ENCODE peak calls at places on chromosomes 5 and 9, in seven cellular contexts. One of them, this sample, is unnamed.

GRCh38 chr9:137299938-137300337 is 2.1 kb downstream of the NRARP start:
- DNase-seq in stimulated activated CD4-positive, alpha-beta T cell treated with anti-CD3 and anti-CD28 coated beads, Interleukin-4, amount 100 ng/mL, for 1 hour: no peak
- DNase-seq in trophoblast cell: no peak
- DNase-seq in stimulated activated CD8-positive, alpha-beta memory T cell treated with anti-CD3 and anti-CD28 coated beads, Interleukin-15, amount 100 ng/mL, for 24 hours: no peak
- DNase-seq in CD4-positive, alpha-beta T cell: no peak
- DNase-seq in memory B cell: no peak
- DNase-seq in activated effector memory CD4-positive, alpha-beta T cell treated with anti-CD3 and anti-CD28 coated beads, Interleukin-2, amount 50 U/mL, for 16 hours: no peak
- DNase-seq in this sample: no peak

GRCh38 chr5:34657550-34657921 is 1.4 kb downstream of the RAI14 start:
- DNase-seq in stimulated activated CD4-positive, alpha-beta T cell treated with anti-CD3 and anti-CD28 coated beads, Interleukin-4, amount 100 ng/mL, for 1 hour: no peak
- DNase-seq in trophoblast cell: peak; percentile 57
- DNase-seq in stimulated activated CD8-positive, alpha-beta memory T cell treated with anti-CD3 and anti-CD28 coated beads, Interleukin-15, amount 100 ng/mL, for 24 hours: no peak
- DNase-seq in CD4-positive, alpha-beta T cell: no peak
- DNase-seq in memory B cell: no peak
- DNase-seq in activated effector memory CD4-positive, alpha-beta T cell treated with anti-CD3 and anti-CD28 coated beads, Interleukin-2, amount 50 U/mL, for 16 hours: no peak
- DNase-seq in this sample: no peak

GRCh38 chr9:70034292-70034711 is 9.3 kb upstream of the MAMDC2 start:
- DNase-seq in stimulated activated CD4-positive, alpha-beta T cell treated with anti-CD3 and anti-CD28 coated beads, Interleukin-4, amount 100 ng/mL, for 1 hour: no peak
- DNase-seq in trophoblast cell: no peak
- DNase-seq in stimulated activated CD8-positive, alpha-beta memory T cell treated with anti-CD3 and anti-CD28 coated beads, Interleukin-15, amount 100 ng/mL, for 24 hours: no peak
- DNase-seq in CD4-positive, alpha-beta T cell: no peak
- DNase-seq in memory B cell: no peak
- DNase-seq in activated effector memory CD4-positive, alpha-beta T cell treated with anti-CD3 and anti-CD28 coated beads, Interleukin-2, amount 50 U/mL, for 16 hours: no peak
- DNase-seq in this sample: no peak

GRCh38 chr5:28984642-28985041 is 1946.3 kb upstream of the CDH9 start:
- DNase-seq in stimulated activated CD4-positive, alpha-beta T cell treated with anti-CD3 and anti-CD28 coated beads, Interleukin-4, amount 100 ng/mL, for 1 hour: no peak
- DNase-seq in trophoblast cell: no peak
- DNase-seq in stimulated activated CD8-positive, alpha-beta memory T cell treated with anti-CD3 and anti-CD28 coated beads, Interleukin-15, amount 100 ng/mL, for 24 hours: no peak
- DNase-seq in CD4-positive, alpha-beta T cell: no peak
- DNase-seq in memory B cell: no peak
- DNase-seq in activated effector memory CD4-positive, alpha-beta T cell treated with anti-CD3 and anti-CD28 coated beads, Interleukin-2, amount 50 U/mL, for 16 hours: no peak
- DNase-seq in this sample: no peak

GRCh38 chr5:135307143-135307903 is 91.7 kb downstream of the MACROH2A1 start:
- DNase-seq in stimulated activated CD4-positive, alpha-beta T cell treated with anti-CD3 and anti-CD28 coated beads, Interleukin-4, amount 100 ng/mL, for 1 hour: no peak
- DNase-seq in trophoblast cell: no peak
- DNase-seq in stimulated activated CD8-positive, alpha-beta memory T cell treated with anti-CD3 and anti-CD28 coated beads, Interleukin-15, amount 100 ng/mL, for 24 hours: no peak
- DNase-seq in CD4-positive, alpha-beta T cell: no peak
- DNase-seq in memory B cell: no peak
- DNase-seq in activated effector memory CD4-positive, alpha-beta T cell treated with anti-CD3 and anti-CD28 coated beads, Interleukin-2, amount 50 U/mL, for 16 hours: peak; percentile 55
- DNase-seq in this sample: no peak

GRCh38 chr9:20784196-20784595 is 100.1 kb downstream of the FOCAD start:
- DNase-seq in stimulated activated CD4-positive, alpha-beta T cell treated with anti-CD3 and anti-CD28 coated beads, Interleukin-4, amount 100 ng/mL, for 1 hour: no peak
- DNase-seq in trophoblast cell: no peak
- DNase-seq in stimulated activated CD8-positive, alpha-beta memory T cell treated with anti-CD3 and anti-CD28 coated beads, Interleukin-15, amount 100 ng/mL, for 24 hours: no peak
- DNase-seq in CD4-positive, alpha-beta T cell: no peak
- DNase-seq in memory B cell: no peak
- DNase-seq in activated effector memory CD4-positive, alpha-beta T cell treated with anti-CD3 and anti-CD28 coated beads, Interleukin-2, amount 50 U/mL, for 16 hours: no peak
- DNase-seq in this sample: no peak

GRCh38 chr9:72025956-72026355 is 34.5 kb downstream of the C9orf57 start:
- DNase-seq in stimulated activated CD4-positive, alpha-beta T cell treated with anti-CD3 and anti-CD28 coated beads, Interleukin-4, amount 100 ng/mL, for 1 hour: no peak
- DNase-seq in trophoblast cell: no peak
- DNase-seq in stimulated activated CD8-positive, alpha-beta memory T cell treated with anti-CD3 and anti-CD28 coated beads, Interleukin-15, amount 100 ng/mL, for 24 hours: no peak
- DNase-seq in CD4-positive, alpha-beta T cell: no peak
- DNase-seq in memory B cell: no peak
- DNase-seq in activated effector memory CD4-positive, alpha-beta T cell treated with anti-CD3 and anti-CD28 coated beads, Interleukin-2, amount 50 U/mL, for 16 hours: no peak
- DNase-seq in this sample: no peak

GRCh38 chr5:133293953-133294352 is 242.1 kb downstream of the HSPA4 start:
- DNase-seq in stimulated activated CD4-positive, alpha-beta T cell treated with anti-CD3 and anti-CD28 coated beads, Interleukin-4, amount 100 ng/mL, for 1 hour: no peak
- DNase-seq in trophoblast cell: no peak
- DNase-seq in stimulated activated CD8-positive, alpha-beta memory T cell treated with anti-CD3 and anti-CD28 coated beads, Interleukin-15, amount 100 ng/mL, for 24 hours: no peak
- DNase-seq in CD4-positive, alpha-beta T cell: no peak
- DNase-seq in memory B cell: no peak
- DNase-seq in activated effector memory CD4-positive, alpha-beta T cell treated with anti-CD3 and anti-CD28 coated beads, Interleukin-2, amount 50 U/mL, for 16 hours: no peak
- DNase-seq in this sample: no peak

GRCh38 chr5:145787001-145787400 is 48.1 kb downstream of the PRELID2 start:
- DNase-seq in stimulated activated CD4-positive, alpha-beta T cell treated with anti-CD3 and anti-CD28 coated beads, Interleukin-4, amount 100 ng/mL, for 1 hour: no peak
- DNase-seq in trophoblast cell: peak; percentile 68
- DNase-seq in stimulated activated CD8-positive, alpha-beta memory T cell treated with anti-CD3 and anti-CD28 coated beads, Interleukin-15, amount 100 ng/mL, for 24 hours: no peak
- DNase-seq in CD4-positive, alpha-beta T cell: no peak
- DNase-seq in memory B cell: no peak
- DNase-seq in activated effector memory CD4-positive, alpha-beta T cell treated with anti-CD3 and anti-CD28 coated beads, Interleukin-2, amount 50 U/mL, for 16 hours: no peak
- DNase-seq in this sample: no peak

GRCh38 chr5:88658005-88658404 is 225.0 kb downstream of the MEF2C start:
- DNase-seq in stimulated activated CD4-positive, alpha-beta T cell treated with anti-CD3 and anti-CD28 coated beads, Interleukin-4, amount 100 ng/mL, for 1 hour: no peak
- DNase-seq in trophoblast cell: no peak
- DNase-seq in stimulated activated CD8-positive, alpha-beta memory T cell treated with anti-CD3 and anti-CD28 coated beads, Interleukin-15, amount 100 ng/mL, for 24 hours: no peak
- DNase-seq in CD4-positive, alpha-beta T cell: no peak
- DNase-seq in memory B cell: no peak
- DNase-seq in activated effector memory CD4-positive, alpha-beta T cell treated with anti-CD3 and anti-CD28 coated beads, Interleukin-2, amount 50 U/mL, for 16 hours: no peak
- DNase-seq in this sample: no peak

GRCh38 chr9:91930475-91930874 is 19.6 kb downstream of the ROR2 start:
- DNase-seq in stimulated activated CD4-positive, alpha-beta T cell treated with anti-CD3 and anti-CD28 coated beads, Interleukin-4, amount 100 ng/mL, for 1 hour: no peak
- DNase-seq in trophoblast cell: no peak
- DNase-seq in stimulated activated CD8-positive, alpha-beta memory T cell treated with anti-CD3 and anti-CD28 coated beads, Interleukin-15, amount 100 ng/mL, for 24 hours: no peak
- DNase-seq in CD4-positive, alpha-beta T cell: no peak
- DNase-seq in memory B cell: no peak
- DNase-seq in activated effector memory CD4-positive, alpha-beta T cell treated with anti-CD3 and anti-CD28 coated beads, Interleukin-2, amount 50 U/mL, for 16 hours: no peak
- DNase-seq in this sample: no peak

GRCh38 chr9:34547960-34548603 is 25.3 kb upstream of the ENHO start:
- DNase-seq in stimulated activated CD4-positive, alpha-beta T cell treated with anti-CD3 and anti-CD28 coated beads, Interleukin-4, amount 100 ng/mL, for 1 hour: peak; percentile 43
- DNase-seq in trophoblast cell: peak; percentile 55
- DNase-seq in stimulated activated CD8-positive, alpha-beta memory T cell treated with anti-CD3 and anti-CD28 coated beads, Interleukin-15, amount 100 ng/mL, for 24 hours: no peak
- DNase-seq in CD4-positive, alpha-beta T cell: no peak
- DNase-seq in memory B cell: no peak
- DNase-seq in activated effector memory CD4-positive, alpha-beta T cell treated with anti-CD3 and anti-CD28 coated beads, Interleukin-2, amount 50 U/mL, for 16 hours: peak; percentile 71
- DNase-seq in this sample: peak; percentile 60

GRCh38 chr5:133506165-133506564 is 106.2 kb downstream of the FSTL4 start:
- DNase-seq in stimulated activated CD4-positive, alpha-beta T cell treated with anti-CD3 and anti-CD28 coated beads, Interleukin-4, amount 100 ng/mL, for 1 hour: no peak
- DNase-seq in trophoblast cell: no peak
- DNase-seq in stimulated activated CD8-positive, alpha-beta memory T cell treated with anti-CD3 and anti-CD28 coated beads, Interleukin-15, amount 100 ng/mL, for 24 hours: no peak
- DNase-seq in CD4-positive, alpha-beta T cell: no peak
- DNase-seq in memory B cell: no peak
- DNase-seq in activated effector memory CD4-positive, alpha-beta T cell treated with anti-CD3 and anti-CD28 coated beads, Interleukin-2, amount 50 U/mL, for 16 hours: no peak
- DNase-seq in this sample: no peak

GRCh38 chr9:73042155-73042554 is 89.3 kb upstream of the ALDH1A1 start:
- DNase-seq in stimulated activated CD4-positive, alpha-beta T cell treated with anti-CD3 and anti-CD28 coated beads, Interleukin-4, amount 100 ng/mL, for 1 hour: no peak
- DNase-seq in trophoblast cell: no peak
- DNase-seq in stimulated activated CD8-positive, alpha-beta memory T cell treated with anti-CD3 and anti-CD28 coated beads, Interleukin-15, amount 100 ng/mL, for 24 hours: no peak
- DNase-seq in CD4-positive, alpha-beta T cell: no peak
- DNase-seq in memory B cell: no peak
- DNase-seq in activated effector memory CD4-positive, alpha-beta T cell treated with anti-CD3 and anti-CD28 coated beads, Interleukin-2, amount 50 U/mL, for 16 hours: no peak
- DNase-seq in this sample: no peak

GRCh38 chr9:131277673-131278420 is 1.5 kb upstream of the FAM78A start:
- DNase-seq in stimulated activated CD4-positive, alpha-beta T cell treated with anti-CD3 and anti-CD28 coated beads, Interleukin-4, amount 100 ng/mL, for 1 hour: peak; percentile 72
- DNase-seq in trophoblast cell: peak; percentile 80
- DNase-seq in stimulated activated CD8-positive, alpha-beta memory T cell treated with anti-CD3 and anti-CD28 coated beads, Interleukin-15, amount 100 ng/mL, for 24 hours: no peak
- DNase-seq in CD4-positive, alpha-beta T cell: peak; percentile 55
- DNase-seq in memory B cell: peak; percentile 50
- DNase-seq in activated effector memory CD4-positive, alpha-beta T cell treated with anti-CD3 and anti-CD28 coated beads, Interleukin-2, amount 50 U/mL, for 16 hours: peak; percentile 89
- DNase-seq in this sample: peak; percentile 71

GRCh38 chr5:43711496-43711895 is 108.5 kb downstream of the NNT start:
- DNase-seq in stimulated activated CD4-positive, alpha-beta T cell treated with anti-CD3 and anti-CD28 coated beads, Interleukin-4, amount 100 ng/mL, for 1 hour: no peak
- DNase-seq in trophoblast cell: peak; percentile 42
- DNase-seq in stimulated activated CD8-positive, alpha-beta memory T cell treated with anti-CD3 and anti-CD28 coated beads, Interleukin-15, amount 100 ng/mL, for 24 hours: no peak
- DNase-seq in CD4-positive, alpha-beta T cell: no peak
- DNase-seq in memory B cell: no peak
- DNase-seq in activated effector memory CD4-positive, alpha-beta T cell treated with anti-CD3 and anti-CD28 coated beads, Interleukin-2, amount 50 U/mL, for 16 hours: no peak
- DNase-seq in this sample: no peak

GRCh38 chr9:36101916-36102741 is 34.4 kb upstream of the GLIPR2 start:
- DNase-seq in stimulated activated CD4-positive, alpha-beta T cell treated with anti-CD3 and anti-CD28 coated beads, Interleukin-4, amount 100 ng/mL, for 1 hour: no peak
- DNase-seq in trophoblast cell: peak; percentile 97
- DNase-seq in stimulated activated CD8-positive, alpha-beta memory T cell treated with anti-CD3 and anti-CD28 coated beads, Interleukin-15, amount 100 ng/mL, for 24 hours: no peak
- DNase-seq in CD4-positive, alpha-beta T cell: no peak
- DNase-seq in memory B cell: no peak
- DNase-seq in activated effector memory CD4-positive, alpha-beta T cell treated with anti-CD3 and anti-CD28 coated beads, Interleukin-2, amount 50 U/mL, for 16 hours: no peak
- DNase-seq in this sample: no peak

GRCh38 chr9:27108981-27109541 is at the start of gene TEK:
- DNase-seq in stimulated activated CD4-positive, alpha-beta T cell treated with anti-CD3 and anti-CD28 coated beads, Interleukin-4, amount 100 ng/mL, for 1 hour: no peak
- DNase-seq in trophoblast cell: peak; percentile 21
- DNase-seq in stimulated activated CD8-positive, alpha-beta memory T cell treated with anti-CD3 and anti-CD28 coated beads, Interleukin-15, amount 100 ng/mL, for 24 hours: no peak
- DNase-seq in CD4-positive, alpha-beta T cell: no peak
- DNase-seq in memory B cell: no peak
- DNase-seq in activated effector memory CD4-positive, alpha-beta T cell treated with anti-CD3 and anti-CD28 coated beads, Interleukin-2, amount 50 U/mL, for 16 hours: no peak
- DNase-seq in this sample: no peak

GRCh38 chr9:131982683-131983239 is 96.9 kb downstream of the MED27 start:
- DNase-seq in stimulated activated CD4-positive, alpha-beta T cell treated with anti-CD3 and anti-CD28 coated beads, Interleukin-4, amount 100 ng/mL, for 1 hour: no peak
- DNase-seq in trophoblast cell: no peak
- DNase-seq in stimulated activated CD8-positive, alpha-beta memory T cell treated with anti-CD3 and anti-CD28 coated beads, Interleukin-15, amount 100 ng/mL, for 24 hours: no peak
- DNase-seq in CD4-positive, alpha-beta T cell: no peak
- DNase-seq in memory B cell: no peak
- DNase-seq in activated effector memory CD4-positive, alpha-beta T cell treated with anti-CD3 and anti-CD28 coated beads, Interleukin-2, amount 50 U/mL, for 16 hours: no peak
- DNase-seq in this sample: no peak

GRCh38 chr5:157022002-157022401 is 36.9 kb downstream of the HAVCR1 start:
- DNase-seq in stimulated activated CD4-positive, alpha-beta T cell treated with anti-CD3 and anti-CD28 coated beads, Interleukin-4, amount 100 ng/mL, for 1 hour: no peak
- DNase-seq in trophoblast cell: no peak
- DNase-seq in stimulated activated CD8-positive, alpha-beta memory T cell treated with anti-CD3 and anti-CD28 coated beads, Interleukin-15, amount 100 ng/mL, for 24 hours: no peak
- DNase-seq in CD4-positive, alpha-beta T cell: no peak
- DNase-seq in memory B cell: no peak
- DNase-seq in activated effector memory CD4-positive, alpha-beta T cell treated with anti-CD3 and anti-CD28 coated beads, Interleukin-2, amount 50 U/mL, for 16 hours: no peak
- DNase-seq in this sample: no peak

GRCh38 chr9:107286057-107286456 is 3.0 kb downstream of the RAD23B start:
- DNase-seq in stimulated activated CD4-positive, alpha-beta T cell treated with anti-CD3 and anti-CD28 coated beads, Interleukin-4, amount 100 ng/mL, for 1 hour: no peak
- DNase-seq in trophoblast cell: peak; percentile 49
- DNase-seq in stimulated activated CD8-positive, alpha-beta memory T cell treated with anti-CD3 and anti-CD28 coated beads, Interleukin-15, amount 100 ng/mL, for 24 hours: no peak
- DNase-seq in CD4-positive, alpha-beta T cell: no peak
- DNase-seq in memory B cell: no peak
- DNase-seq in activated effector memory CD4-positive, alpha-beta T cell treated with anti-CD3 and anti-CD28 coated beads, Interleukin-2, amount 50 U/mL, for 16 hours: no peak
- DNase-seq in this sample: no peak

GRCh38 chr5:114319236-114319635 is 42.6 kb upstream of the KCNN2 start:
- DNase-seq in stimulated activated CD4-positive, alpha-beta T cell treated with anti-CD3 and anti-CD28 coated beads, Interleukin-4, amount 100 ng/mL, for 1 hour: no peak
- DNase-seq in trophoblast cell: no peak
- DNase-seq in stimulated activated CD8-positive, alpha-beta memory T cell treated with anti-CD3 and anti-CD28 coated beads, Interleukin-15, amount 100 ng/mL, for 24 hours: no peak
- DNase-seq in CD4-positive, alpha-beta T cell: no peak
- DNase-seq in memory B cell: no peak
- DNase-seq in activated effector memory CD4-positive, alpha-beta T cell treated with anti-CD3 and anti-CD28 coated beads, Interleukin-2, amount 50 U/mL, for 16 hours: no peak
- DNase-seq in this sample: no peak

GRCh38 chr9:7368410-7369292 is 430.9 kb downstream of the DMAC1 start:
- DNase-seq in stimulated activated CD4-positive, alpha-beta T cell treated with anti-CD3 and anti-CD28 coated beads, Interleukin-4, amount 100 ng/mL, for 1 hour: no peak
- DNase-seq in trophoblast cell: peak; percentile 39
- DNase-seq in stimulated activated CD8-positive, alpha-beta memory T cell treated with anti-CD3 and anti-CD28 coated beads, Interleukin-15, amount 100 ng/mL, for 24 hours: no peak
- DNase-seq in CD4-positive, alpha-beta T cell: no peak
- DNase-seq in memory B cell: no peak
- DNase-seq in activated effector memory CD4-positive, alpha-beta T cell treated with anti-CD3 and anti-CD28 coated beads, Interleukin-2, amount 50 U/mL, for 16 hours: no peak
- DNase-seq in this sample: no peak

GRCh38 chr9:84293001-84293798 is 47.4 kb downstream of the SLC28A3 start:
- DNase-seq in stimulated activated CD4-positive, alpha-beta T cell treated with anti-CD3 and anti-CD28 coated beads, Interleukin-4, amount 100 ng/mL, for 1 hour: no peak
- DNase-seq in trophoblast cell: peak; percentile 2
- DNase-seq in stimulated activated CD8-positive, alpha-beta memory T cell treated with anti-CD3 and anti-CD28 coated beads, Interleukin-15, amount 100 ng/mL, for 24 hours: no peak
- DNase-seq in CD4-positive, alpha-beta T cell: no peak
- DNase-seq in memory B cell: peak; percentile 12
- DNase-seq in activated effector memory CD4-positive, alpha-beta T cell treated with anti-CD3 and anti-CD28 coated beads, Interleukin-2, amount 50 U/mL, for 16 hours: no peak
- DNase-seq in this sample: peak; percentile 40

GRCh38 chr5:76751291-76751690 is 35.4 kb downstream of the F2R start:
- DNase-seq in stimulated activated CD4-positive, alpha-beta T cell treated with anti-CD3 and anti-CD28 coated beads, Interleukin-4, amount 100 ng/mL, for 1 hour: no peak
- DNase-seq in trophoblast cell: no peak
- DNase-seq in stimulated activated CD8-positive, alpha-beta memory T cell treated with anti-CD3 and anti-CD28 coated beads, Interleukin-15, amount 100 ng/mL, for 24 hours: no peak
- DNase-seq in CD4-positive, alpha-beta T cell: no peak
- DNase-seq in memory B cell: no peak
- DNase-seq in activated effector memory CD4-positive, alpha-beta T cell treated with anti-CD3 and anti-CD28 coated beads, Interleukin-2, amount 50 U/mL, for 16 hours: no peak
- DNase-seq in this sample: no peak

GRCh38 chr5:73812457-73812856 is 186.5 kb downstream of the ARHGEF28 start:
- DNase-seq in stimulated activated CD4-positive, alpha-beta T cell treated with anti-CD3 and anti-CD28 coated beads, Interleukin-4, amount 100 ng/mL, for 1 hour: no peak
- DNase-seq in trophoblast cell: no peak
- DNase-seq in stimulated activated CD8-positive, alpha-beta memory T cell treated with anti-CD3 and anti-CD28 coated beads, Interleukin-15, amount 100 ng/mL, for 24 hours: no peak
- DNase-seq in CD4-positive, alpha-beta T cell: no peak
- DNase-seq in memory B cell: no peak
- DNase-seq in activated effector memory CD4-positive, alpha-beta T cell treated with anti-CD3 and anti-CD28 coated beads, Interleukin-2, amount 50 U/mL, for 16 hours: no peak
- DNase-seq in this sample: no peak

GRCh38 chr9:73575661-73576060 is 424.0 kb downstream of the ANXA1 start:
- DNase-seq in stimulated activated CD4-positive, alpha-beta T cell treated with anti-CD3 and anti-CD28 coated beads, Interleukin-4, amount 100 ng/mL, for 1 hour: no peak
- DNase-seq in trophoblast cell: no peak
- DNase-seq in stimulated activated CD8-positive, alpha-beta memory T cell treated with anti-CD3 and anti-CD28 coated beads, Interleukin-15, amount 100 ng/mL, for 24 hours: no peak
- DNase-seq in CD4-positive, alpha-beta T cell: no peak
- DNase-seq in memory B cell: no peak
- DNase-seq in activated effector memory CD4-positive, alpha-beta T cell treated with anti-CD3 and anti-CD28 coated beads, Interleukin-2, amount 50 U/mL, for 16 hours: no peak
- DNase-seq in this sample: no peak

GRCh38 chr5:149271717-149272558 is at the start of gene AFAP1L1:
- DNase-seq in stimulated activated CD4-positive, alpha-beta T cell treated with anti-CD3 and anti-CD28 coated beads, Interleukin-4, amount 100 ng/mL, for 1 hour: peak; percentile 15
- DNase-seq in trophoblast cell: peak; percentile 96
- DNase-seq in stimulated activated CD8-positive, alpha-beta memory T cell treated with anti-CD3 and anti-CD28 coated beads, Interleukin-15, amount 100 ng/mL, for 24 hours: no peak
- DNase-seq in CD4-positive, alpha-beta T cell: no peak
- DNase-seq in memory B cell: peak; percentile 15
- DNase-seq in activated effector memory CD4-positive, alpha-beta T cell treated with anti-CD3 and anti-CD28 coated beads, Interleukin-2, amount 50 U/mL, for 16 hours: no peak
- DNase-seq in this sample: peak; percentile 43

GRCh38 chr5:73323466-73323865 is 125.1 kb downstream of the FOXD1 start:
- DNase-seq in stimulated activated CD4-positive, alpha-beta T cell treated with anti-CD3 and anti-CD28 coated beads, Interleukin-4, amount 100 ng/mL, for 1 hour: no peak
- DNase-seq in trophoblast cell: no peak
- DNase-seq in stimulated activated CD8-positive, alpha-beta memory T cell treated with anti-CD3 and anti-CD28 coated beads, Interleukin-15, amount 100 ng/mL, for 24 hours: no peak
- DNase-seq in CD4-positive, alpha-beta T cell: no peak
- DNase-seq in memory B cell: no peak
- DNase-seq in activated effector memory CD4-positive, alpha-beta T cell treated with anti-CD3 and anti-CD28 coated beads, Interleukin-2, amount 50 U/mL, for 16 hours: no peak
- DNase-seq in this sample: no peak

GRCh38 chr9:7363777-7364477 is 435.7 kb downstream of the DMAC1 start:
- DNase-seq in stimulated activated CD4-positive, alpha-beta T cell treated with anti-CD3 and anti-CD28 coated beads, Interleukin-4, amount 100 ng/mL, for 1 hour: no peak
- DNase-seq in trophoblast cell: no peak
- DNase-seq in stimulated activated CD8-positive, alpha-beta memory T cell treated with anti-CD3 and anti-CD28 coated beads, Interleukin-15, amount 100 ng/mL, for 24 hours: no peak
- DNase-seq in CD4-positive, alpha-beta T cell: no peak
- DNase-seq in memory B cell: no peak
- DNase-seq in activated effector memory CD4-positive, alpha-beta T cell treated with anti-CD3 and anti-CD28 coated beads, Interleukin-2, amount 50 U/mL, for 16 hours: no peak
- DNase-seq in this sample: no peak

GRCh38 chr9:130235558-130236435 is 29.8 kb upstream of the HMCN2 start:
- DNase-seq in stimulated activated CD4-positive, alpha-beta T cell treated with anti-CD3 and anti-CD28 coated beads, Interleukin-4, amount 100 ng/mL, for 1 hour: peak; percentile 68
- DNase-seq in trophoblast cell: peak; percentile 77
- DNase-seq in stimulated activated CD8-positive, alpha-beta memory T cell treated with anti-CD3 and anti-CD28 coated beads, Interleukin-15, amount 100 ng/mL, for 24 hours: peak; percentile 54
- DNase-seq in CD4-positive, alpha-beta T cell: peak; percentile 58
- DNase-seq in memory B cell: peak; percentile 79
- DNase-seq in activated effector memory CD4-positive, alpha-beta T cell treated with anti-CD3 and anti-CD28 coated beads, Interleukin-2, amount 50 U/mL, for 16 hours: peak; percentile 90
- DNase-seq in this sample: peak; percentile 83

GRCh38 chr5:10538789-10539684 is 24.8 kb upstream of the ANKRD33B start:
- DNase-seq in stimulated activated CD4-positive, alpha-beta T cell treated with anti-CD3 and anti-CD28 coated beads, Interleukin-4, amount 100 ng/mL, for 1 hour: no peak
- DNase-seq in trophoblast cell: no peak
- DNase-seq in stimulated activated CD8-positive, alpha-beta memory T cell treated with anti-CD3 and anti-CD28 coated beads, Interleukin-15, amount 100 ng/mL, for 24 hours: no peak
- DNase-seq in CD4-positive, alpha-beta T cell: no peak
- DNase-seq in memory B cell: no peak
- DNase-seq in activated effector memory CD4-positive, alpha-beta T cell treated with anti-CD3 and anti-CD28 coated beads, Interleukin-2, amount 50 U/mL, for 16 hours: peak; percentile 24
- DNase-seq in this sample: no peak

GRCh38 chr9:136218271-136218670 is 13.3 kb upstream of the LHX3 start:
- DNase-seq in stimulated activated CD4-positive, alpha-beta T cell treated with anti-CD3 and anti-CD28 coated beads, Interleukin-4, amount 100 ng/mL, for 1 hour: no peak
- DNase-seq in trophoblast cell: no peak
- DNase-seq in stimulated activated CD8-positive, alpha-beta memory T cell treated with anti-CD3 and anti-CD28 coated beads, Interleukin-15, amount 100 ng/mL, for 24 hours: no peak
- DNase-seq in CD4-positive, alpha-beta T cell: no peak
- DNase-seq in memory B cell: no peak
- DNase-seq in activated effector memory CD4-positive, alpha-beta T cell treated with anti-CD3 and anti-CD28 coated beads, Interleukin-2, amount 50 U/mL, for 16 hours: no peak
- DNase-seq in this sample: no peak

GRCh38 chr9:20640331-20641187 is 18.3 kb upstream of the MLLT3 start:
- DNase-seq in stimulated activated CD4-positive, alpha-beta T cell treated with anti-CD3 and anti-CD28 coated beads, Interleukin-4, amount 100 ng/mL, for 1 hour: peak; percentile 78
- DNase-seq in trophoblast cell: no peak
- DNase-seq in stimulated activated CD8-positive, alpha-beta memory T cell treated with anti-CD3 and anti-CD28 coated beads, Interleukin-15, amount 100 ng/mL, for 24 hours: peak; percentile 20
- DNase-seq in CD4-positive, alpha-beta T cell: peak; percentile 73
- DNase-seq in memory B cell: peak; percentile 41
- DNase-seq in activated effector memory CD4-positive, alpha-beta T cell treated with anti-CD3 and anti-CD28 coated beads, Interleukin-2, amount 50 U/mL, for 16 hours: peak; percentile 88
- DNase-seq in this sample: peak; percentile 66

GRCh38 chr9:36163049-36163839 is 5.9 kb upstream of the CCIN start:
- DNase-seq in stimulated activated CD4-positive, alpha-beta T cell treated with anti-CD3 and anti-CD28 coated beads, Interleukin-4, amount 100 ng/mL, for 1 hour: no peak
- DNase-seq in trophoblast cell: no peak
- DNase-seq in stimulated activated CD8-positive, alpha-beta memory T cell treated with anti-CD3 and anti-CD28 coated beads, Interleukin-15, amount 100 ng/mL, for 24 hours: no peak
- DNase-seq in CD4-positive, alpha-beta T cell: no peak
- DNase-seq in memory B cell: no peak
- DNase-seq in activated effector memory CD4-positive, alpha-beta T cell treated with anti-CD3 and anti-CD28 coated beads, Interleukin-2, amount 50 U/mL, for 16 hours: no peak
- DNase-seq in this sample: peak; percentile 24

GRCh38 chr5:168836603-168837245 is 257.6 kb upstream of the PANK3 start:
- DNase-seq in stimulated activated CD4-positive, alpha-beta T cell treated with anti-CD3 and anti-CD28 coated beads, Interleukin-4, amount 100 ng/mL, for 1 hour: no peak
- DNase-seq in trophoblast cell: no peak
- DNase-seq in stimulated activated CD8-positive, alpha-beta memory T cell treated with anti-CD3 and anti-CD28 coated beads, Interleukin-15, amount 100 ng/mL, for 24 hours: no peak
- DNase-seq in CD4-positive, alpha-beta T cell: no peak
- DNase-seq in memory B cell: no peak
- DNase-seq in activated effector memory CD4-positive, alpha-beta T cell treated with anti-CD3 and anti-CD28 coated beads, Interleukin-2, amount 50 U/mL, for 16 hours: no peak
- DNase-seq in this sample: no peak

GRCh38 chr5:56496581-56497063 is 263.5 kb upstream of the ANKRD55 start:
- DNase-seq in stimulated activated CD4-positive, alpha-beta T cell treated with anti-CD3 and anti-CD28 coated beads, Interleukin-4, amount 100 ng/mL, for 1 hour: no peak
- DNase-seq in trophoblast cell: no peak
- DNase-seq in stimulated activated CD8-positive, alpha-beta memory T cell treated with anti-CD3 and anti-CD28 coated beads, Interleukin-15, amount 100 ng/mL, for 24 hours: no peak
- DNase-seq in CD4-positive, alpha-beta T cell: no peak
- DNase-seq in memory B cell: no peak
- DNase-seq in activated effector memory CD4-positive, alpha-beta T cell treated with anti-CD3 and anti-CD28 coated beads, Interleukin-2, amount 50 U/mL, for 16 hours: no peak
- DNase-seq in this sample: no peak

GRCh38 chr5:89421035-89421434 is 538.1 kb upstream of the MEF2C start:
- DNase-seq in stimulated activated CD4-positive, alpha-beta T cell treated with anti-CD3 and anti-CD28 coated beads, Interleukin-4, amount 100 ng/mL, for 1 hour: no peak
- DNase-seq in trophoblast cell: no peak
- DNase-seq in stimulated activated CD8-positive, alpha-beta memory T cell treated with anti-CD3 and anti-CD28 coated beads, Interleukin-15, amount 100 ng/mL, for 24 hours: no peak
- DNase-seq in CD4-positive, alpha-beta T cell: no peak
- DNase-seq in memory B cell: no peak
- DNase-seq in activated effector memory CD4-positive, alpha-beta T cell treated with anti-CD3 and anti-CD28 coated beads, Interleukin-2, amount 50 U/mL, for 16 hours: no peak
- DNase-seq in this sample: no peak